ENCODE peak calls at places on chromosome 4, in five cellular contexts. B is activated B cell treated with CpG ODN at 0.5 μM for 24 hours, Z is AG08396, M is H54, D is nephron progenitor cell. J is an unnamed sample.

GRCh38 chr4:88985088-88985779 is 71.8 kb downstream of the FAM13A start:
- DNase-seq in B (no peak), Z (peak), M (no peak), D (no peak), J (no peak)

GRCh38 chr4:91087743-91088142 is 960.5 kb downstream of the CCSER1 start:
- DNase-seq in B (no peak), Z (no peak), M (no peak), D (no peak), J (no peak)

GRCh38 chr4:1872918-1873269 is 1.7 kb downstream of the NSD2 start:
- DNase-seq in B (no peak), Z (peak), M (no peak), D (no peak), J (peak)

GRCh38 chr4:151325320-151326246 is at the start of gene SH3D19:
- DNase-seq in B (no peak), Z (peak), M (peak), D (peak), J (peak)

GRCh38 chr4:25993564-25994185 is 79.7 kb downstream of the SMIM20 start:
- DNase-seq in B (no peak), Z (no peak), M (no peak), D (peak), J (peak)

GRCh38 chr4:183097251-183098079 is 1.6 kb upstream of the WWC2 start:
- DNase-seq in B (no peak), Z (no peak), M (no peak), D (peak), J (no peak)

GRCh38 chr4:135833529-135833928 is 1631.9 kb upstream of the PABPC4L start:
- DNase-seq in B (no peak), Z (no peak), M (no peak), D (no peak), J (no peak)

GRCh38 chr4:124712417-124713212 is at the start of gene ANKRD50:
- DNase-seq in B (peak), Z (peak), M (peak), D (peak), J (peak)

GRCh38 chr4:89172865-89173264 is 61.5 kb downstream of the TIGD2 start:
- DNase-seq in B (no peak), Z (no peak), M (no peak), D (no peak), J (no peak)

GRCh38 chr4:95114521-95114920 is 356.8 kb downstream of the BMPR1B start:
- DNase-seq in B (no peak), Z (no peak), M (no peak), D (no peak), J (peak)

GRCh38 chr4:152640058-152640921 is 39.5 kb downstream of the TMEM154 start:
- DNase-seq in B (no peak), Z (peak), M (no peak), D (no peak), J (peak)

GRCh38 chr4:3880595-3881120 is 114.5 kb downstream of the ADRA2C start:
- DNase-seq in B (peak), Z (peak), M (peak), D (peak), J (peak)

GRCh38 chr4:143406523-143406922 is 69.8 kb downstream of the GAB1 start:
- DNase-seq in B (no peak), Z (peak), M (no peak), D (no peak), J (no peak)

GRCh38 chr4:24881508-24882071 is 31.3 kb downstream of the CCDC149 start:
- DNase-seq in B (no peak), Z (no peak), M (no peak), D (no peak), J (peak)

GRCh38 chr4:6198768-6199343 is 1.5 kb downstream of the JAKMIP1 start:
- DNase-seq in B (no peak), Z (no peak), M (no peak), D (peak), J (no peak)

GRCh38 chr4:23165669-23166068 is 472.9 kb downstream of the GBA3 start:
- DNase-seq in B (no peak), Z (no peak), M (no peak), D (no peak), J (no peak)

GRCh38 chr4:4574792-4575191 is 32.9 kb upstream of the STX18 start:
- DNase-seq in B (no peak), Z (peak), M (no peak), D (peak), J (peak)

GRCh38 chr4:89410687-89411086 is 103.1 kb upstream of the GPRIN3 start:
- DNase-seq in B (no peak), Z (peak), M (no peak), D (no peak), J (no peak)

GRCh38 chr4:45350438-45350837 is 624.1 kb upstream of the GNPDA2 start:
- DNase-seq in B (no peak), Z (no peak), M (no peak), D (no peak), J (peak)

GRCh38 chr4:152831416-152831815 is 51.7 kb downstream of the ARFIP1 start:
- DNase-seq in B (no peak), Z (no peak), M (no peak), D (no peak), J (peak)

GRCh38 chr4:72888331-72888730 is 181.2 kb downstream of the COX18 start:
- DNase-seq in B (no peak), Z (no peak), M (no peak), D (no peak), J (no peak)

GRCh38 chr4:83197555-83198235 is 83.2 kb upstream of the PLAC8 start:
- DNase-seq in B (no peak), Z (no peak), M (no peak), D (no peak), J (no peak)

GRCh38 chr4:138595171-138595570 is 353.0 kb upstream of the SLC7A11 start:
- DNase-seq in B (no peak), Z (no peak), M (no peak), D (no peak), J (no peak)

GRCh38 chr4:6332042-6332668 is 62.5 kb downstream of the WFS1 start:
- DNase-seq in B (no peak), Z (peak), M (peak), D (peak), J (peak)

GRCh38 chr4:8461086-8461485 is 20.5 kb downstream of the TRMT44 start:
- DNase-seq in B (no peak), Z (no peak), M (no peak), D (no peak), J (no peak)